ENCODE peak calls at places on chromosomes 2 and 18, in eight cellular contexts. T is IMR-90, P is pancreas, W is SJCRH30, K is heart right ventricle, I is RWPE2, F is tibial artery, E is GM23248. D is an unnamed sample.

GRCh38 chr2:66268756-66269155 is 166.2 kb upstream of the MEIS1 start:
- DNase-seq in T (no peak), P (no peak), W (no peak), K (no peak), I (no peak), F (no peak), E (no peak), D (no peak)

GRCh38 chr2:127420039-127420864 is 2.0 kb downstream of the PROC start:
- DNase-seq in T (no peak), P (no peak), W (no peak), K (no peak), I (no peak), F (no peak), E (no peak), D (no peak)

GRCh38 chr2:219298759-219299371 is 10.3 kb downstream of the PTPRN start:
- DNase-seq in T (peak; percentile 69), P (peak; percentile 92), W (peak; percentile 86), K (peak; percentile 87), I (no peak), F (peak; percentile 93), E (peak; percentile 78), D (peak; percentile 92)

GRCh38 chr18:9673296-9674251 is 34.5 kb upstream of the RAB31 start:
- DNase-seq in T (peak; percentile 58), P (peak; percentile 70), W (peak; percentile 37), K (no peak), I (peak; percentile 77), F (no peak), E (peak; percentile 85), D (no peak)

GRCh38 chr2:4718777-4719176 is 973.4 kb upstream of the SOX11 start:
- DNase-seq in T (no peak), P (no peak), W (no peak), K (no peak), I (no peak), F (no peak), E (no peak), D (no peak)

GRCh38 chr18:61308795-61309393 is 24.3 kb upstream of the CDH20 start:
- DNase-seq in T (peak; percentile 1), P (no peak), W (no peak), K (no peak), I (no peak), F (no peak), E (no peak), D (no peak)

GRCh38 chr2:119049968-119050657 is 108.1 kb downstream of the MARCO start:
- DNase-seq in T (no peak), P (no peak), W (peak; percentile 47), K (no peak), I (no peak), F (no peak), E (no peak), D (no peak)

GRCh38 chr18:48031011-48031480 is 100.6 kb upstream of the SMAD2 start:
- DNase-seq in T (peak; percentile 34), P (no peak), W (peak; percentile 51), K (no peak), I (peak; percentile 30), F (peak; percentile 70), E (peak; percentile 73), D (no peak)

GRCh38 chr2:129912066-129912820 is 67.2 kb upstream of the RAB6C start:
- DNase-seq in T (no peak), P (no peak), W (no peak), K (no peak), I (no peak), F (peak; percentile 51), E (no peak), D (no peak)

GRCh38 chr18:49025767-49026500 is 75.2 kb upstream of the SMAD7 start:
- DNase-seq in T (no peak), P (no peak), W (no peak), K (no peak), I (no peak), F (peak; percentile 39), E (no peak), D (no peak)

GRCh38 chr2:237670641-237671040 is 43.3 kb downstream of the LRRFIP1 start:
- DNase-seq in T (no peak), P (no peak), W (no peak), K (no peak), I (no peak), F (peak; percentile 62), E (no peak), D (no peak)

GRCh38 chr18:76505611-76506010 is 10.6 kb upstream of the ZNF516 start:
- DNase-seq in T (no peak), P (no peak), W (no peak), K (no peak), I (no peak), F (no peak), E (peak; percentile 33), D (no peak)

GRCh38 chr2:163210430-163210918 is 371.9 kb upstream of the KCNH7 start:
- DNase-seq in T (peak; percentile 64), P (no peak), W (no peak), K (no peak), I (no peak), F (no peak), E (peak; percentile 79), D (no peak)

GRCh38 chr2:239326831-239327535 is 73.8 kb downstream of the HDAC4 start:
- DNase-seq in T (peak; percentile 69), P (peak; percentile 59), W (peak; percentile 91), K (no peak), I (no peak), F (no peak), E (no peak), D (no peak)

GRCh38 chr2:54676656-54677055 is 46.8 kb upstream of the EML6 start:
- DNase-seq in T (peak; percentile 73), P (no peak), W (no peak), K (no peak), I (no peak), F (no peak), E (peak; percentile 83), D (no peak)

GRCh38 chr2:201269764-201270163 is 9.4 kb downstream of the CASP8 start:
- DNase-seq in T (no peak), P (no peak), W (no peak), K (no peak), I (no peak), F (no peak), E (no peak), D (no peak)

GRCh38 chr2:15768142-15769088 is 171.9 kb upstream of the MYCN start:
- DNase-seq in T (no peak), P (no peak), W (no peak), K (no peak), I (no peak), F (no peak), E (no peak), D (no peak)

GRCh38 chr2:57882895-57883515 is 163.6 kb upstream of the VRK2 start:
- DNase-seq in T (no peak), P (no peak), W (no peak), K (no peak), I (no peak), F (no peak), E (no peak), D (no peak)

GRCh38 chr18:35436076-35436649 is 59.0 kb upstream of the ZNF396 start:
- DNase-seq in T (peak; percentile 58), P (no peak), W (no peak), K (no peak), I (no peak), F (no peak), E (no peak), D (no peak)

GRCh38 chr2:230326453-230327417 is at the start of gene SP140L:
- DNase-seq in T (peak; percentile 84), P (peak; percentile 55), W (peak; percentile 62), K (peak; percentile 75), I (peak; percentile 79), F (peak; percentile 81), E (peak; percentile 90), D (peak; percentile 77)
- H3K4me1 ChIP-seq in T (peaks cover 6% of the 10 kb centered on the region), P (no peaks in the 10 kb centered on the region), W (peaks cover 8% of the 10 kb centered on the region), K (peaks cover 41% of the 10 kb centered on the region), I (peaks cover 8% of the 10 kb centered on the region), F (peaks cover 23% of the 10 kb centered on the region), E (peaks cover 14% of the 10 kb centered on the region), D (peaks cover 36% of the 10 kb centered on the region)

DNA sequence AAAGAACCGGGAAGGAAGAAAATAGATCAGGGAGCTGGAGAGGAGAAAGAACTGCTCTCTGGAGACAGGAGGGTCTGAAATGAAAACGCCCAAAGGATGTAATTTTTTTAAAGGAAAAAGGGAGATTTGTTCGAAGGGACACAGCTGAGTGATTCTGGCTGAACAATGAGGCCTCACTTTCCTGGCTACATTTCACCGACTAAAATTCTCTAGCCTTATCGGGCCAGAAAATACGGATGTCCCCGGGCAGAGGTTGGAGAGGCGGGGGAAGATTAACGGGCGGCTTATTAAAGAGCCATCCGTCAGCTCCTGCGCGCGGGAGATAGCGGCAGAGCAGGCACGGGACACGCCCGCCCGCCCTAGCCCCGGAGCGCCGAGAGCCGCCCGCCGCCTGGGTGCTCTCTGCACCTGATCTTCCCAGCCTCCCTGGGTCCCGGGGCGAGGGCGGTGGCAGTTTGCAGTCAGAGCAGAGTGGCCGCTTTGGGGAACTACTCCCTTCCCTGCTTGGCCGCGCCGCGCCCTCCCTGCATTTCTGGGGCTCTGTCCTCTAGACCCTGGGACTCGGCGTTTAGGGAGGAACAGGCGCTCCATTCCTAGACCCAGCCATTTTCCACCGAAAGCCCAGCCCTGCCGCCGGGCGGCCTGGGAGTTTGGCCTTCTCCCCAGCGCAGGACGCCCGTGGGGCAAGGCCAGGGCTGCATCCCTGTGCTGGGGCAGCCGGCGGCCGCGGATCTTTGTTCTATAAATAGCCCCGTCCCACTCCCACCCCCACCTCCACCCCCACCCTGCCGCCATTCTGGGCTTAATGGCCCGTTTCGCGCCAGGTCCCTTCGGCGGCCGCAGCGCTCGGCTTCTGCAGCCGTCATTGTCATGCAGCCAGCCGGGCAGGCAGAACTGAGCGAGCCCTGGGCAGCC is 6.5 kb downstream of the GAD1 start:
- DNase-seq in T (no peak), P (no peak), W (no peak), K (no peak), I (no peak), F (no peak), E (peak; percentile 39), D (no peak)
- H3K27me3 ChIP-seq in T (peaks cover 75% of the 10 kb centered on the region), P (peaks cover 51% of the 10 kb centered on the region), W (no peaks in the 10 kb centered on the region), K (peaks cover 85% of the 10 kb centered on the region), I (no peaks in the 10 kb centered on the region), F (peaks cover 46% of the 10 kb centered on the region), E (peaks cover 67% of the 10 kb centered on the region), D (peaks cover 33% of the 10 kb centered on the region)

GRCh38 chr2:37775908-37776250 is 104.4 kb upstream of the CDC42EP3 start:
- DNase-seq in T (peak; percentile 84), P (no peak), W (no peak), K (no peak), I (no peak), F (no peak), E (peak; percentile 84), D (no peak)
- H3K4me1 ChIP-seq in T (peaks cover 64% of the 10 kb centered on the region), P (no peaks in the 10 kb centered on the region), W (peaks cover 64% of the 10 kb centered on the region), K (peaks cover 14% of the 10 kb centered on the region), I (peaks cover 36% of the 10 kb centered on the region), F (peaks cover 57% of the 10 kb centered on the region), E (peaks cover 83% of the 10 kb centered on the region), D (no peaks in the 10 kb centered on the region)

GRCh38 chr2:117850461-117850860 is 36.0 kb downstream of the DDX18 start:
- DNase-seq in T (no peak), P (no peak), W (no peak), K (no peak), I (no peak), F (no peak), E (no peak), D (no peak)

GRCh38 chr2:117853316-117853715 is 38.8 kb downstream of the DDX18 start:
- DNase-seq in T (no peak), P (no peak), W (no peak), K (no peak), I (no peak), F (no peak), E (no peak), D (no peak)

GRCh38 chr2:117850015-117850414 is 35.5 kb downstream of the DDX18 start:
- DNase-seq in T (no peak), P (no peak), W (no peak), K (no peak), I (no peak), F (no peak), E (no peak), D (no peak)

GRCh38 chr2:117853873-117854272 is 39.4 kb downstream of the DDX18 start:
- DNase-seq in T (no peak), P (no peak), W (no peak), K (peak; percentile 75), I (no peak), F (no peak), E (no peak), D (no peak)

GRCh38 chr2:117851969-117852368 is 37.5 kb downstream of the DDX18 start:
- DNase-seq in T (no peak), P (no peak), W (no peak), K (no peak), I (no peak), F (no peak), E (no peak), D (no peak)
- H3K27me3 ChIP-seq in T (peaks cover 21% of the 10 kb centered on the region), P (peaks cover 5% of the 10 kb centered on the region), W (peaks cover 8% of the 10 kb centered on the region), K (peaks cover 94% of the 10 kb centered on the region), I (peaks cover 10% of the 10 kb centered on the region), F (peaks cover 28% of the 10 kb centered on the region), E (peaks cover 11% of the 10 kb centered on the region), D (no peaks in the 10 kb centered on the region)